ENCODE peak calls at places on chromosomes 4 and X, in ten cellular contexts. O, Z, S, Q, M, K, R, E, N and F are unnamed samples.

GRCh38 chrX:48829016-48829735 is 2.9 kb downstream of the ERAS start:
- DNase-seq in N (no peak), Z (no peak), Q (no peak), K (no peak), R (no peak), M (no peak), O (no peak), S (no peak), E (no peak), F (no peak)

GRCh38 chr4:77845929-77846328 is 16.7 kb upstream of the MRPL1 start:
- DNase-seq in R (no peak), N (no peak), Z (no peak), S (no peak), O (no peak), E (no peak), M (no peak), K (no peak), Q (no peak), F (no peak)

GRCh38 chrX:46636223-46636622 is 62.7 kb downstream of the CHST7 start:
- DNase-seq in S (no peak), Q (no peak), E (no peak), Z (no peak), N (no peak), O (no peak), M (no peak), K (no peak), R (no peak), F (no peak)

GRCh38 chr4:119025916-119026661 is 109.5 kb upstream of the MYOZ2 start:
- DNase-seq in K (no peak), Z (no peak), E (no peak), N (peak), S (no peak), Q (peak), M (no peak), R (no peak), O (no peak), F (no peak)

GRCh38 chr4:1651609-1652008 is 32.5 kb downstream of the FAM53A start:
- DNase-seq in R (no peak), Q (no peak), S (no peak), M (no peak), N (no peak), Z (no peak), K (no peak), E (no peak), O (no peak), F (no peak)

GRCh38 chr4:145935253-145936141 is 3.1 kb downstream of the ZNF827 start:
- DNase-seq in M (peak), S (no peak), O (peak), E (peak), Z (no peak), R (no peak), Q (peak), K (no peak), N (no peak), F (peak)

GRCh38 chr4:99165978-99166377 is 21.9 kb upstream of the ADH4 start:
- DNase-seq in E (no peak), M (no peak), Z (no peak), O (no peak), K (no peak), R (no peak), Q (no peak), N (no peak), S (no peak), F (no peak)

GRCh38 chrX:103063191-103063845 is 653 bp downstream of the BEX1 start:
- DNase-seq in K (peak), R (peak), M (peak), S (no peak), Z (no peak), E (no peak), Q (peak), O (no peak), N (peak), F (no peak)

GRCh38 chrX:54288277-54288676 is 69.6 kb downstream of the WNK3 start:
- DNase-seq in M (no peak), O (no peak), N (no peak), E (no peak), Q (no peak), R (no peak), Z (no peak), S (no peak), K (no peak), F (no peak)

GRCh38 chrX:56978172-56978571 is 17.2 kb downstream of the SPIN3 start:
- DNase-seq in K (no peak), O (no peak), Z (no peak), R (no peak), S (peak), N (peak), E (peak), Q (peak), M (no peak), F (no peak)

GRCh38 chrX:2439613-2440012 is 61.2 kb downstream of the DHRSX start:
- DNase-seq in E (no peak), K (no peak), S (no peak), Q (no peak), Z (no peak), R (no peak), N (no peak), M (no peak), O (no peak), F (no peak)

GRCh38 chrX:9312922-9313867 is 151.7 kb upstream of the TBL1X start:
- DNase-seq in E (peak), K (no peak), S (no peak), N (no peak), Q (no peak), M (peak), R (no peak), Z (no peak), O (peak), F (peak)

GRCh38 chrX:17613979-17614572 is 123.2 kb upstream of the SCML1 start:
- DNase-seq in E (no peak), S (no peak), Q (no peak), R (peak), Z (no peak), N (no peak), O (no peak), M (no peak), K (no peak), F (no peak)

GRCh38 chrX:118548831-118549230 is 53.2 kb downstream of the DOCK11 start:
- DNase-seq in E (no peak), Q (no peak), O (no peak), Z (no peak), N (no peak), K (no peak), R (no peak), M (no peak), S (no peak), F (no peak)

GRCh38 chr4:145618210-145618911 is 824 bp upstream of the MMAA start:
- DNase-seq in K (no peak), Q (peak), M (no peak), S (no peak), E (no peak), R (no peak), O (no peak), Z (no peak), N (no peak), F (peak)